ENCODE peak calls at places on chromosomes 16 and 17, in four cellular contexts. C, Q, H and O are unnamed samples. For H3K4me1, the result is how much of the 10 kb centered on the place peaks cover.

GRCh38 chr16:48895142-48895541 is 285.2 kb upstream of the N4BP1 start:
- DNase-seq in C (no peak), H (no peak), Q (no peak), O (no peak)

GRCh38 chr17:70868134-70868533 is 698.8 kb downstream of the KCNJ2 start:
- DNase-seq in Q (no peak), H (no peak), C (no peak), O (no peak)

GRCh38 chr16:72818286-72818845 is 229.6 kb downstream of the ZFHX3 start:
- DNase-seq in Q (no peak), C (no peak), H (no peak), O (no peak)

GRCh38 chr16:10600792-10601443 is 20.5 kb upstream of the EMP2 start:
- DNase-seq in H (no peak), Q (no peak), C (no peak), O (peak)

GRCh38 chr17:34822007-34822737 is 139.1 kb downstream of the CCT6B start:
- DNase-seq in C (no peak), H (no peak), Q (no peak), O (no peak)

GRCh38 chr16:80938035-80938927 is 68.4 kb downstream of the CMC2 start:
- DNase-seq in H (peak), C (peak), Q (no peak), O (no peak)

GRCh38 chr16:57815987-57816745 is 13.9 kb upstream of the KIFC3 start:
- DNase-seq in C (peak), H (peak), Q (peak), O (peak)

GRCh38 chr17:61714300-61714699 is 123.3 kb upstream of the NACA2 start:
- DNase-seq in Q (no peak), H (no peak), C (no peak), O (no peak)

GRCh38 chr16:70805380-70805779 is 4.4 kb upstream of the VAC14 start:
- DNase-seq in Q (no peak), C (no peak), H (no peak), O (no peak)

GRCh38 chr16:58814348-58814801 is 80.3 kb upstream of the GOT2 start:
- DNase-seq in H (no peak), C (peak), Q (no peak), O (peak)

GRCh38 chr16:2019919-2020831 is 590 bp downstream of the NPW start:
- DNase-seq in Q (no peak), C (peak), H (no peak), O (no peak)

GRCh38 chr17:9291912-9292562 is 270.7 kb downstream of the NTN1 start:
- DNase-seq in H (peak), Q (no peak), C (peak), O (peak)

GRCh38 chr17:75940727-75941441 is at the start of gene FBF1:
- DNase-seq in Q (peak), C (peak), H (peak), O (peak)

GRCh38 chr16:69941251-69942098 is 9.7 kb upstream of the CLEC18A start:
- DNase-seq in H (peak), C (no peak), Q (peak), O (no peak)

GRCh38 chr16:8831450-8832382 is 34.1 kb downstream of the PMM2 start:
- DNase-seq in Q (no peak), H (no peak), C (no peak), O (no peak)

GRCh38 chr17:17822189-17822978 is 14.4 kb downstream of the SREBF1 start:
- DNase-seq in Q (peak), H (peak), C (no peak), O (no peak)

GRCh38 chr17:5354310-5354709 is 65.2 kb downstream of the NUP88 start:
- DNase-seq in Q (no peak), C (no peak), H (no peak), O (no peak)

DNA sequence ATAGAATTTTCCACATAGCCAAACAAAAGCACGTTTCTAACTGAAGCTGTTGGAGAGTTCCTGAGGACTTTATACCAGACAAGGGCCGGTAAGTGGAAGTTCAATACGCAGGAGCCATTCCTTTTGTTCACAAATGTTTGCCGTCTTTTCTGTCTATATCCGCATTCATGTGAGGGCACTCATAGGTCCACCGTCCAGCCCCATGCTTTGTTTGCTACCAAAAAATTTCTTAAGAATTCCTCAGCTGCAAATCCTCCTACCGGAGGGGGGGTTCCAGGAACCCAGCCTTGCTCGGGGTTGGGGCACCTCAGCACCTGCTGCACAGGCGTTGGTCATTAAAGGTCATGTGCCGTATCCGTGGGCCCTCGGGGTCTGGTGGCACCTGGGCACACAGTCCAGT is 276.8 kb downstream of the SEC14L1 start:
- DNase-seq in C (no peak), Q (no peak), H (no peak), O (no peak)
- H3K4me1 ChIP-seq in C (under half), Q (under half), H (under half), O (under half)

DNA sequence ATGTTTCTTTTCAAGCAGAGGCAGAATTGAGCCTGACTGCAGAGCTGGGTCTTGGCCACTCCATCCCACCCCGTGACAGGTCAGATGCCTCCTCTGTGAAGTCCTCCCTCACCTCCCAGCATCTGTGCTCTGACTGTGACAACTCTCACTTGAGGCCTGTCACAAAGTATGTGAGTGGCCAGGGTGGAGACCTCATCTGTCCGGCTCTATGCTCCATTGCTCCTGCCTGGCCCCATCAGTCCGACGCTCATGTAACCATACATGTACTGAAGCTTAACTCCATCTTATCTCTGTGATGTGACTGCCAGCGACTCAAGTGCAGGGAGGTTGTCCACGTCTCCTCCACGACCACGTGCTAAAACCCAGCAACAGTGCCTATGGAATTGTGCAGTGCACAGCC is 3.5 kb downstream of the PPL start:
- DNase-seq in Q (no peak), C (no peak), H (no peak), O (no peak)
- H3K27ac ChIP-seq in Q (peak), C (no peak), H (no peak), O (no peak)

GRCh38 chr16:83809092-83809491 is 1.3 kb downstream of the HSBP1 start:
- DNase-seq in H (no peak), C (no peak), Q (no peak), O (no peak)

GRCh38 chr16:83807710-83808572 is at the start of gene HSBP1:
- DNase-seq in Q (peak), C (peak), H (peak), O (peak)

GRCh38 chr16:83806721-83807120 is 1.1 kb upstream of the HSBP1 start:
- DNase-seq in Q (no peak), C (no peak), H (no peak), O (no peak)

GRCh38 chr16:83807327-83807709 is 460 bp upstream of the HSBP1 start:
- DNase-seq in H (no peak), Q (peak), C (no peak), O (no peak)

GRCh38 chr16:83808573-83809014 is 816 bp downstream of the HSBP1 start:
- DNase-seq in C (no peak), H (no peak), Q (no peak), O (no peak)
- H3K4me1 ChIP-seq in C (under half), H (under half), Q (under half), O (under half)

GRCh38 chr17:66464921-66465320 is 162.5 kb downstream of the PRKCA start:
- DNase-seq in H (no peak), C (no peak), Q (no peak), O (no peak)

GRCh38 chr17:66466933-66467367 is 164.5 kb downstream of the PRKCA start:
- DNase-seq in Q (peak), C (peak), H (no peak), O (peak)

GRCh38 chr17:66465701-66466100 is 163.3 kb downstream of the PRKCA start:
- DNase-seq in H (no peak), Q (no peak), C (no peak), O (no peak)

GRCh38 chr17:66467766-66468165 is 165.4 kb downstream of the PRKCA start:
- DNase-seq in H (no peak), C (no peak), Q (no peak), O (no peak)

DNA sequence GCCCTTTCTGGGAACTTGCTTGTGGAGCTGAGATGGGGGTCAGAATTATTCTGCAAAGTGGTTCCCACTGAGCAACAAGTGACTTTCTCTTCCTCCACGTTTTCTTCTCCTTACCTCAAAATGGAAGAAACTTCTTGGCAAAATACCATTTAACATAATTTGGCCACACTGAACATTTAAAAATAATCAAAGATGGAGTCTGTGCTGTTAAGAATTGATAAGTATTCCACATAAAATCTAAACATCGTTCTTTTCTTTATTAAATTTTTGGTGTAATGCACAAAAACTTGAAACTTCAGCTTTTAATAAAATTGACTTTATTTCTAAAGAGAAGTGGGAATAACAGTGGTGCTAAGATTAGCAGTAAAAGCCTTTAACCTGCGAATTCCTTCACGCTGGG is 164.0 kb downstream of the PRKCA start:
- DNase-seq in C (no peak), H (no peak), Q (no peak), O (no peak)
- H3K27ac ChIP-seq in C (peak), H (no peak), Q (peak), O (peak)

GRCh38 chr17:27845264-27846041 is 45.1 kb upstream of the NOS2 start:
- DNase-seq in Q (no peak), C (peak), H (no peak), O (peak)
- H3K4me1 ChIP-seq in Q (under half), C (under half), H (under half), O (under half)

GRCh38 chr17:3636908-3637373 is 381 bp downstream of the CTNS start:
- DNase-seq in Q (no peak), C (no peak), H (no peak), O (no peak)
- H3K27ac ChIP-seq in Q (peak), C (peak), H (peak), O (peak)